ENCODE peak calls at places on chromosomes 5 and 9, in six cellular contexts. B is amniotic epithelial cell; E is cardiac muscle cell; W is left lung; F is stimulated activated CD4-positive, alpha-beta T cell treated with anti-CD3 and anti-CD28 coated beads, Interleukin-12 subunit alpha, Interleukin-12 subunit beta, amount 100 ng/mL, for 48 hours; S is HEK293T. P is an unnamed sample.

GRCh38 chr9:114899461-114899860 is 30.9 kb downstream of the TNFSF8 start:
- DNase-seq in B (peak; percentile 23), E (no peak), W (no peak), F (no peak), S (no peak), P (no peak)

GRCh38 chr9:72334658-72335337 is 30.2 kb downstream of the ZFAND5 start:
- DNase-seq in B (no peak), E (no peak), W (no peak), F (no peak), S (no peak), P (no peak)

GRCh38 chr9:72979405-72980100 is 26.7 kb upstream of the ALDH1A1 start:
- DNase-seq in B (peak; percentile 40), E (no peak), W (no peak), F (no peak), S (no peak), P (no peak)

GRCh38 chr5:956941-957729 is 51.5 kb upstream of the NKD2 start:
- DNase-seq in B (peak; percentile 94), E (peak; percentile 32), W (no peak), F (peak; percentile 40), S (no peak), P (peak; percentile 78)

GRCh38 chr9:128770286-128770685 is 1.4 kb downstream of the ZER1 start:
- DNase-seq in B (no peak), E (no peak), W (no peak), F (no peak), S (no peak), P (no peak)

GRCh38 chr9:8857330-8858249 is 1058.0 kb upstream of the DMAC1 start:
- DNase-seq in B (peak; percentile 10), E (peak; percentile 73), W (peak; percentile 87), F (no peak), S (peak; percentile 16), P (no peak)

GRCh38 chr5:157864067-157864466 is 5.1 kb upstream of the CLINT1 start:
- DNase-seq in B (no peak), E (no peak), W (no peak), F (no peak), S (no peak), P (no peak)

GRCh38 chr5:115497200-115497599 is 47.4 kb downstream of the FEM1C start:
- DNase-seq in B (no peak), E (no peak), W (no peak), F (no peak), S (no peak), P (no peak)

GRCh38 chr5:5475967-5476366 is 53.5 kb downstream of the ICE1 start:
- DNase-seq in B (no peak), E (no peak), W (no peak), F (no peak), S (no peak), P (no peak)

GRCh38 chr5:90530736-90531487 is 1.5 kb upstream of the LYSMD3 start:
- DNase-seq in B (no peak), E (no peak), W (no peak), F (no peak), S (no peak), P (no peak)

GRCh38 chr5:14213253-14213652 is 70.1 kb downstream of the TRIO start:
- DNase-seq in B (peak; percentile 41), E (no peak), W (no peak), F (no peak), S (no peak), P (no peak)

GRCh38 chr5:172133359-172134029 is 54.5 kb downstream of the STK10 start:
- DNase-seq in B (peak; percentile 93), E (no peak), W (no peak), F (peak; percentile 59), S (no peak), P (peak; percentile 69)

GRCh38 chr5:59428391-59428790 is 465.1 kb downstream of the PDE4D start:
- DNase-seq in B (no peak), E (no peak), W (no peak), F (no peak), S (no peak), P (no peak)

GRCh38 chr5:138979684-138980275 is 104.6 kb upstream of the LRRTM2 start:
- DNase-seq in B (no peak), E (no peak), W (no peak), F (no peak), S (no peak), P (no peak)

GRCh38 chr9:19155106-19155999 is 28.1 kb upstream of the PLIN2 start:
- DNase-seq in B (peak; percentile 35), E (no peak), W (no peak), F (no peak), S (no peak), P (no peak)

GRCh38 chr9:3043369-3043768 is 199.5 kb upstream of the PUM3 start:
- DNase-seq in B (peak; percentile 11), E (no peak), W (no peak), F (no peak), S (no peak), P (no peak)

GRCh38 chr5:130402906-130403305 is 498.6 kb downstream of the CHSY3 start:
- DNase-seq in B (no peak), E (no peak), W (peak; percentile 29), F (no peak), S (no peak), P (no peak)

GRCh38 chr5:114316167-114316566 is 45.7 kb upstream of the KCNN2 start:
- DNase-seq in B (peak; percentile 23), E (peak; percentile 8), W (no peak), F (no peak), S (no peak), P (no peak)

GRCh38 chr9:120934271-120934670 is 7.7 kb upstream of the TRAF1 start:
- DNase-seq in B (no peak), E (no peak), W (no peak), F (no peak), S (no peak), P (no peak)

GRCh38 chr9:108191065-108191464 is 664.7 kb downstream of the ACTL7B start:
- DNase-seq in B (no peak), E (no peak), W (no peak), F (no peak), S (no peak), P (no peak)

GRCh38 chr5:27523629-27524028 is 485.2 kb upstream of the CDH9 start:
- DNase-seq in B (no peak), E (no peak), W (peak; percentile 72), F (no peak), S (no peak), P (no peak)

GRCh38 chr5:39599721-39600431 is 175.1 kb upstream of the DAB2 start:
- DNase-seq in B (peak; percentile 85), E (peak; percentile 53), W (no peak), F (no peak), S (no peak), P (no peak)

GRCh38 chr9:83636813-83637212 is 13.9 kb downstream of the IDNK start:
- DNase-seq in B (no peak), E (no peak), W (no peak), F (no peak), S (no peak), P (no peak)

GRCh38 chr9:106287108-106287631 is 575.8 kb upstream of the ZNF462 start:
- DNase-seq in B (peak; percentile 31), E (no peak), W (no peak), F (no peak), S (no peak), P (no peak)

GRCh38 chr5:60722416-60722815 is 22.4 kb upstream of the DEPDC1B start:
- DNase-seq in B (no peak), E (no peak), W (no peak), F (no peak), S (no peak), P (no peak)

P was measured in suprapubic skin.